ENCODE peak calls at places on chromosomes 11 and 22, in seven cellular contexts. One of them, this sample, is unnamed.
A peak's percentile ranks its signal among the peaks of the same experiment; 100 is the strongest.

GRCh38 chr11:1780700-1781592 is 17.2 kb upstream of the CTSD start:
- DNase-seq in PC-3: no peak
- DNase-seq in IMR-90: no peak
- DNase-seq in neural progenitor cell: no peak
- DNase-seq in fibroblast of lung: no peak
- DNase-seq in HCT116: no peak
- DNase-seq in K562: no peak
- DNase-seq in this sample: peak; percentile 56

GRCh38 chr11:61826930-61827572 is 1.0 kb upstream of the FADS2 start:
- DNase-seq in PC-3: no peak
- DNase-seq in IMR-90: no peak
- DNase-seq in neural progenitor cell: no peak
- DNase-seq in fibroblast of lung: no peak
- DNase-seq in HCT116: no peak
- DNase-seq in K562: no peak
- DNase-seq in this sample: no peak

GRCh38 chr11:109026891-109027489 is 362.1 kb downstream of the DDX10 start:
- DNase-seq in PC-3: no peak
- DNase-seq in IMR-90: peak; percentile 66
- DNase-seq in neural progenitor cell: no peak
- DNase-seq in fibroblast of lung: peak; percentile 50
- DNase-seq in HCT116: no peak
- DNase-seq in K562: no peak
- DNase-seq in this sample: no peak

GRCh38 chr11:1826552-1827094 is 8.2 kb upstream of the SYT8 start:
- DNase-seq in PC-3: peak; percentile 43
- DNase-seq in IMR-90: peak; percentile 59
- DNase-seq in neural progenitor cell: no peak
- DNase-seq in fibroblast of lung: peak; percentile 88
- DNase-seq in HCT116: no peak
- DNase-seq in K562: peak; percentile 60
- DNase-seq in this sample: peak; percentile 99

GRCh38 chr11:117273550-117274289 is 17.4 kb upstream of the BACE1-AS start:
- DNase-seq in PC-3: no peak
- DNase-seq in IMR-90: peak; percentile 92
- DNase-seq in neural progenitor cell: no peak
- DNase-seq in fibroblast of lung: peak; percentile 85
- DNase-seq in HCT116: no peak
- DNase-seq in K562: peak; percentile 34
- DNase-seq in this sample: peak; percentile 84

GRCh38 chr11:45089251-45089650 is 57.2 kb upstream of the PRDM11 start:
- DNase-seq in PC-3: peak; percentile 80
- DNase-seq in IMR-90: peak; percentile 93
- DNase-seq in neural progenitor cell: no peak
- DNase-seq in fibroblast of lung: peak; percentile 99
- DNase-seq in HCT116: no peak
- DNase-seq in K562: no peak
- DNase-seq in this sample: peak; percentile 96

GRCh38 chr11:64848779-64849599 is 4.5 kb upstream of the CDC42BPG start:
- DNase-seq in PC-3: peak; percentile 66
- DNase-seq in IMR-90: no peak
- DNase-seq in neural progenitor cell: peak; percentile 69
- DNase-seq in fibroblast of lung: no peak
- DNase-seq in HCT116: no peak
- DNase-seq in K562: no peak
- DNase-seq in this sample: no peak

GRCh38 chr11:69166186-69167115 is 10.7 kb downstream of the SMIM38 start:
- DNase-seq in PC-3: peak; percentile 79
- DNase-seq in IMR-90: peak; percentile 93
- DNase-seq in neural progenitor cell: peak; percentile 34
- DNase-seq in fibroblast of lung: peak; percentile 89
- DNase-seq in HCT116: peak; percentile 35
- DNase-seq in K562: peak; percentile 62
- DNase-seq in this sample: peak; percentile 98

GRCh38 chr11:71305451-71306125 is 53.2 kb upstream of the SHANK2 start:
- DNase-seq in PC-3: no peak
- DNase-seq in IMR-90: no peak
- DNase-seq in neural progenitor cell: no peak
- DNase-seq in fibroblast of lung: no peak
- DNase-seq in HCT116: no peak
- DNase-seq in K562: no peak
- DNase-seq in this sample: peak; percentile 72

GRCh38 chr11:122430490-122430889 is 225.0 kb upstream of the UBASH3B start:
- DNase-seq in PC-3: no peak
- DNase-seq in IMR-90: no peak
- DNase-seq in neural progenitor cell: no peak
- DNase-seq in fibroblast of lung: no peak
- DNase-seq in HCT116: no peak
- DNase-seq in K562: no peak
- DNase-seq in this sample: no peak

GRCh38 chr11:87895021-87895420 is 280.2 kb downstream of the RAB38 start:
- DNase-seq in PC-3: no peak
- DNase-seq in IMR-90: no peak
- DNase-seq in neural progenitor cell: no peak
- DNase-seq in fibroblast of lung: no peak
- DNase-seq in HCT116: no peak
- DNase-seq in K562: no peak
- DNase-seq in this sample: no peak

GRCh38 chr22:30251661-30252226 is 5.2 kb upstream of the LIF start:
- DNase-seq in PC-3: peak; percentile 60
- DNase-seq in IMR-90: peak; percentile 82
- DNase-seq in neural progenitor cell: no peak
- DNase-seq in fibroblast of lung: peak; percentile 75
- DNase-seq in HCT116: no peak
- DNase-seq in K562: no peak
- DNase-seq in this sample: peak; percentile 96

GRCh38 chr11:133228406-133229330 is 303.6 kb downstream of the OPCML start:
- DNase-seq in PC-3: no peak
- DNase-seq in IMR-90: no peak
- DNase-seq in neural progenitor cell: peak; percentile 84
- DNase-seq in fibroblast of lung: no peak
- DNase-seq in HCT116: no peak
- DNase-seq in K562: no peak
- DNase-seq in this sample: no peak

GRCh38 chr11:61027141-61027840 is 55.8 kb downstream of the CD6 start:
- DNase-seq in PC-3: no peak
- DNase-seq in IMR-90: no peak
- DNase-seq in neural progenitor cell: no peak
- DNase-seq in fibroblast of lung: no peak
- DNase-seq in HCT116: no peak
- DNase-seq in K562: no peak
- DNase-seq in this sample: no peak

GRCh38 chr11:112025682-112026081 is 474 bp downstream of the DLAT start:
- DNase-seq in PC-3: no peak
- DNase-seq in IMR-90: peak; percentile 23
- DNase-seq in neural progenitor cell: no peak
- DNase-seq in fibroblast of lung: peak; percentile 35
- DNase-seq in HCT116: no peak
- DNase-seq in K562: no peak
- DNase-seq in this sample: peak; percentile 84

GRCh38 chr11:8650401-8650990 is 32.0 kb downstream of the TRIM66 start:
- DNase-seq in PC-3: no peak
- DNase-seq in IMR-90: peak; percentile 44
- DNase-seq in neural progenitor cell: no peak
- DNase-seq in fibroblast of lung: peak; percentile 19
- DNase-seq in HCT116: no peak
- DNase-seq in K562: no peak
- DNase-seq in this sample: no peak

GRCh38 chr11:65311197-65311631 is 3.5 kb upstream of the CDC42EP2 start:
- DNase-seq in PC-3: peak; percentile 70
- DNase-seq in IMR-90: no peak
- DNase-seq in neural progenitor cell: peak; percentile 69
- DNase-seq in fibroblast of lung: no peak
- DNase-seq in HCT116: no peak
- DNase-seq in K562: no peak
- DNase-seq in this sample: peak; percentile 92

GRCh38 chr11:57896641-57897145 is 127.0 kb upstream of the OR9Q1 start:
- DNase-seq in PC-3: no peak
- DNase-seq in IMR-90: peak; percentile 1
- DNase-seq in neural progenitor cell: no peak
- DNase-seq in fibroblast of lung: no peak
- DNase-seq in HCT116: no peak
- DNase-seq in K562: no peak
- DNase-seq in this sample: no peak

GRCh38 chr11:127919206-127920000 is 668.0 kb downstream of the ETS1 start:
- DNase-seq in PC-3: peak; percentile 63
- DNase-seq in IMR-90: peak; percentile 87
- DNase-seq in neural progenitor cell: no peak
- DNase-seq in fibroblast of lung: peak; percentile 95
- DNase-seq in HCT116: no peak
- DNase-seq in K562: no peak
- DNase-seq in this sample: no peak

GRCh38 chr22:29784451-29785361 is 17.5 kb downstream of the UQCR10 start:
- DNase-seq in PC-3: no peak
- DNase-seq in IMR-90: peak; percentile 18
- DNase-seq in neural progenitor cell: no peak
- DNase-seq in fibroblast of lung: peak; percentile 38
- DNase-seq in HCT116: no peak
- DNase-seq in K562: no peak
- DNase-seq in this sample: peak; percentile 91

GRCh38 chr22:19663821-19664325 is 50.4 kb upstream of the SEPTIN5 start:
- DNase-seq in PC-3: no peak
- DNase-seq in IMR-90: peak; percentile 61
- DNase-seq in neural progenitor cell: peak; percentile 31
- DNase-seq in fibroblast of lung: peak; percentile 74
- DNase-seq in HCT116: no peak
- DNase-seq in K562: peak; percentile 72
- DNase-seq in this sample: peak; percentile 91

GRCh38 chr22:44402196-44403111 is 89.7 kb upstream of the SHISAL1 start:
- DNase-seq in PC-3: no peak
- DNase-seq in IMR-90: no peak
- DNase-seq in neural progenitor cell: no peak
- DNase-seq in fibroblast of lung: no peak
- DNase-seq in HCT116: no peak
- DNase-seq in K562: no peak
- DNase-seq in this sample: peak; percentile 66

GRCh38 chr11:34067383-34068065 is 16.0 kb downstream of the CAPRIN1 start:
- DNase-seq in PC-3: no peak
- DNase-seq in IMR-90: no peak
- DNase-seq in neural progenitor cell: no peak
- DNase-seq in fibroblast of lung: no peak
- DNase-seq in HCT116: no peak
- DNase-seq in K562: no peak
- DNase-seq in this sample: no peak

GRCh38 chr11:10324474-10324873 is 19.6 kb downstream of the ADM start:
- DNase-seq in PC-3: no peak
- DNase-seq in IMR-90: peak; percentile 54
- DNase-seq in neural progenitor cell: no peak
- DNase-seq in fibroblast of lung: no peak
- DNase-seq in HCT116: no peak
- DNase-seq in K562: no peak
- DNase-seq in this sample: no peak
- H3K4me1 ChIP-seq in PC-3: peaks cover 56% of the 10 kb centered on the region
- H3K4me1 ChIP-seq in IMR-90: peaks cover 50% of the 10 kb centered on the region
- H3K4me1 ChIP-seq in neural progenitor cell: peaks cover 14% of the 10 kb centered on the region
- H3K4me1 ChIP-seq in fibroblast of lung: peaks cover 57% of the 10 kb centered on the region
- H3K4me1 ChIP-seq in HCT116: peaks cover 14% of the 10 kb centered on the region
- H3K4me1 ChIP-seq in K562: peaks cover 5% of the 10 kb centered on the region
- H3K4me1 ChIP-seq in this sample: peaks cover 69% of the 10 kb centered on the region

GRCh38 chr22:36151006-36151595 is 9.5 kb downstream of the APOL3 start:
- DNase-seq in PC-3: no peak
- DNase-seq in IMR-90: no peak
- DNase-seq in neural progenitor cell: no peak
- DNase-seq in fibroblast of lung: no peak
- DNase-seq in HCT116: no peak
- DNase-seq in K562: no peak
- DNase-seq in this sample: peak; percentile 83

GRCh38 chr22:36155702-36156101 is 4.9 kb downstream of the APOL3 start:
- DNase-seq in PC-3: no peak
- DNase-seq in IMR-90: no peak
- DNase-seq in neural progenitor cell: no peak
- DNase-seq in fibroblast of lung: no peak
- DNase-seq in HCT116: no peak
- DNase-seq in K562: peak; percentile 12
- DNase-seq in this sample: no peak

GRCh38 chr22:36153756-36154155 is 6.8 kb downstream of the APOL3 start:
- DNase-seq in PC-3: no peak
- DNase-seq in IMR-90: no peak
- DNase-seq in neural progenitor cell: no peak
- DNase-seq in fibroblast of lung: no peak
- DNase-seq in HCT116: no peak
- DNase-seq in K562: no peak
- DNase-seq in this sample: no peak

GRCh38 chr22:36149464-36149863 is 11.1 kb downstream of the APOL3 start:
- DNase-seq in PC-3: no peak
- DNase-seq in IMR-90: no peak
- DNase-seq in neural progenitor cell: no peak
- DNase-seq in fibroblast of lung: no peak
- DNase-seq in HCT116: no peak
- DNase-seq in K562: no peak
- DNase-seq in this sample: no peak

GRCh38 chr22:36152088-36152487 is 8.5 kb downstream of the APOL3 start:
- DNase-seq in PC-3: no peak
- DNase-seq in IMR-90: no peak
- DNase-seq in neural progenitor cell: no peak
- DNase-seq in fibroblast of lung: no peak
- DNase-seq in HCT116: no peak
- DNase-seq in K562: no peak
- DNase-seq in this sample: no peak
- H2AFZ ChIP-seq in PC-3: no peak overlapping the region
- H2AFZ ChIP-seq in IMR-90: no peak overlapping the region
- H2AFZ ChIP-seq in neural progenitor cell: no peak overlapping the region
- H2AFZ ChIP-seq in fibroblast of lung: no peak overlapping the region
- H2AFZ ChIP-seq in HCT116: no peak overlapping the region
- H2AFZ ChIP-seq in K562: no peak overlapping the region
- H2AFZ ChIP-seq in this sample: no peak overlapping the region

GRCh38 chr11:123525511-123525918 is 95.4 kb downstream of the GRAMD1B start:
- DNase-seq in PC-3: no peak
- DNase-seq in IMR-90: no peak
- DNase-seq in neural progenitor cell: peak; percentile 39
- DNase-seq in fibroblast of lung: no peak
- DNase-seq in HCT116: no peak
- DNase-seq in K562: no peak
- DNase-seq in this sample: no peak
- H3K4me3 ChIP-seq in PC-3: no peak overlapping the region
- H3K4me3 ChIP-seq in IMR-90: no peak overlapping the region
- H3K4me3 ChIP-seq in neural progenitor cell: no peak overlapping the region
- H3K4me3 ChIP-seq in fibroblast of lung: no peak overlapping the region
- H3K4me3 ChIP-seq in HCT116: no peak overlapping the region
- H3K4me3 ChIP-seq in K562: no peak overlapping the region
- H3K4me3 ChIP-seq in this sample: peak overlapping the region; percentile 66

DNA sequence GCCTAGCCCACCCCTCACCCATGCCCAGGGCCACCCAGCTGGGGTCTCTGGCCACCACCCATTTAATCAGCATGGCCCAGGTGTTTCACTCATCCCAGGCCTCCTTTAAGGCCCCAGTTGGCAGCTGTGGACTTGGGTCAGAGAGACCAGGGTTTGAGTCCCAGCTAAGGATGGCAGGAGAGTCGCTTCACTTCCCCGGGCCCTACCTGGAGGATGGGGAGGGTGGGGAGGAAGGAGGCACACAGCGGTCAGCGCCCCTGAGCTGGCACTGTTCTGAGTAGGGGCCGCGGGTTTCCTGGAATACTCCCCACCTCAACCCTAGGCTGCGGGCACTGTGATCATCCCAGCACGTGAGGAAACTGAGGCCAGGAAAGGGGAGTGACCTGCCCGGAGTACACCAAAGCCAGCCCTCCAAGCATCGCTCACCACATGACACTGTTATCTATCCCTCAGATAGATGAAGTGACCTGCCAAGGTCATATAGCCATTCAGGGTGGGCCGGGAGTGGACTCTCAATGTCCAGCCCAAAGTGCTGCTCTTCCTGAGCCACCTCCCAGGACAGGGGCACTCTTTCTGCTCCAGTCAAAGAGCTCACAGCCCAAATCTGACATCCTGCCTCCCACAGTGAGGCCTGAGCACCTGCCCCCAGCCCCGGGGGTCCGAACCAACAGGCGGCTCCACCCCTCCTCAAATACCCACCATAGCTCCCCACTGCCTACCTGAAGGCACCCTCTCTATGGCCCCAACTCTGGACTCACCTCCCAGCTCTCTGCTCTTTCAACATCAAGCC is 3.4 kb upstream of the ATP5MGL start:
- DNase-seq in PC-3: no peak
- DNase-seq in IMR-90: no peak
- DNase-seq in neural progenitor cell: no peak
- DNase-seq in fibroblast of lung: no peak
- DNase-seq in HCT116: no peak
- DNase-seq in K562: no peak
- DNase-seq in this sample: peak; percentile 56
- H3K4me1 ChIP-seq in PC-3: peaks cover 9% of the 10 kb centered on the region
- H3K4me1 ChIP-seq in IMR-90: peaks cover 40% of the 10 kb centered on the region
- H3K4me1 ChIP-seq in neural progenitor cell: peaks cover 15% of the 10 kb centered on the region
- H3K4me1 ChIP-seq in fibroblast of lung: peaks cover 32% of the 10 kb centered on the region
- H3K4me1 ChIP-seq in HCT116: no peaks in the 10 kb centered on the region
- H3K4me1 ChIP-seq in K562: peaks cover 56% of the 10 kb centered on the region
- H3K4me1 ChIP-seq in this sample: peaks cover 41% of the 10 kb centered on the region

This sample was measured in osteoblast.